ENCODE peak calls at places on chromosome 18, in nine cellular contexts. C is epithelial cell of esophagus; L is sigmoid colon; S is pancreas; N is astrocyte; D is tibial artery; J is cardiac muscle cell; V is CD8-positive, alpha-beta T cell; K is hepatocyte. Z is an unnamed sample.

GRCh38 chr18:26307161-26307773 is 81.0 kb downstream of the TAF4B start:
- DNase-seq in N (peak), L (no peak), D (no peak), C (peak), K (peak), S (no peak), J (peak), V (no peak), Z (peak)

GRCh38 chr18:13254971-13255927 is 36.7 kb downstream of the LDLRAD4 start:
- DNase-seq in J (no peak), N (no peak), L (no peak), V (no peak), K (no peak), C (no peak), S (no peak), D (peak), Z (no peak)

GRCh38 chr18:5297582-5297981 is 2.1 kb upstream of the ZBTB14 start:
- DNase-seq in N (no peak), S (no peak), D (no peak), L (no peak), K (no peak), V (no peak), C (no peak), J (no peak), Z (no peak)

GRCh38 chr18:75208055-75208835 is 694 bp downstream of the PTGR3 start:
- DNase-seq in S (peak), L (peak), D (peak), N (peak), C (peak), J (peak), K (peak), V (peak), Z (peak)

GRCh38 chr18:44290366-44290855 is 390.3 kb upstream of the SETBP1 start:
- DNase-seq in K (no peak), D (no peak), C (peak), V (no peak), L (no peak), J (no peak), S (no peak), N (peak), Z (no peak)

GRCh38 chr18:24249716-24250115 is 110.9 kb downstream of the CABYR start:
- DNase-seq in S (no peak), J (no peak), N (no peak), V (no peak), D (no peak), K (no peak), C (no peak), L (no peak), Z (no peak)

GRCh38 chr18:66534110-66534509 is 69.8 kb downstream of the CDH19 start:
- DNase-seq in K (no peak), J (no peak), S (no peak), L (no peak), V (no peak), N (no peak), D (no peak), C (no peak), Z (no peak)

GRCh38 chr18:3478262-3478978 is 28.4 kb downstream of the TGIF1 start:
- DNase-seq in S (no peak), C (peak), J (peak), D (no peak), V (no peak), L (no peak), K (no peak), N (no peak), Z (peak)

GRCh38 chr18:31977270-31977872 is 34.4 kb upstream of the TRAPPC8 start:
- DNase-seq in L (no peak), K (peak), N (peak), D (no peak), V (peak), J (peak), S (peak), C (peak), Z (peak)

GRCh38 chr18:67145586-67146292 is 370.8 kb downstream of the DSEL start:
- DNase-seq in L (no peak), D (no peak), J (no peak), C (no peak), N (no peak), S (no peak), V (no peak), K (peak), Z (no peak)

GRCh38 chr18:46720521-46720920 is 36.3 kb downstream of the ST8SIA5 start:
- DNase-seq in L (no peak), K (no peak), J (no peak), N (no peak), C (no peak), D (no peak), S (no peak), V (no peak), Z (no peak)
- H3K4me3 ChIP-seq in L (no peak), K (no peak), J (no peak), N (no peak), C (no peak), D (no peak), S (no peak), V (no peak), Z (no peak)

GRCh38 chr18:29191263-29191662 is 1014.3 kb upstream of the CDH2 start:
- DNase-seq in K (no peak), J (peak), C (peak), D (no peak), L (no peak), V (no peak), S (no peak), N (peak), Z (peak)
- TF ChIP-seq CTCF in K (peak), J (peak), C (peak), D (no peak), L (no peak), V (no peak), S (no peak), N (peak), Z (peak)

DNA sequence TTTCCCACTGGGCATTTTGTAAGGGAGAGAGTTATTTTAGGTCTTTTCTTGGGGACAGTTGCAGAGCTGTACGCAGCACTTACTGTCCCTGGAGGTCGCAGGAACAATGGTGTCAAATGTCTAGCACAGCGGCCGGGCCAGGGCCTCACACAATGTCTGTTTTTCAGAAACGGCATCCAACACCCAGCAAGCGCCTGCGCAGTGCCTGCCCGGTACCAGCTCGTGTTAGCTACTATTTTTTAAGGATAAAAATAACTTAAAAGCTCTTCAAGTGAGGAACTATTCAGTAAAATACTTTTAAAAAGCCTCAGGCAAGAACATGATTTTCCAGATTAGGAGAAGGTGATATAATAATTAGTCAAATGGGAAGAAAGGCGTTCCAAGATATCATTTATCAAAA is 90.0 kb downstream of the MBP start:
- DNase-seq in D (no peak), K (no peak), J (no peak), S (no peak), L (no peak), V (no peak), N (no peak), C (no peak), Z (no peak)
- H3K4me3 ChIP-seq in D (no peak), K (no peak), J (no peak), S (no peak), L (no peak), V (no peak), N (no peak), C (no peak), Z (no peak)

DNA sequence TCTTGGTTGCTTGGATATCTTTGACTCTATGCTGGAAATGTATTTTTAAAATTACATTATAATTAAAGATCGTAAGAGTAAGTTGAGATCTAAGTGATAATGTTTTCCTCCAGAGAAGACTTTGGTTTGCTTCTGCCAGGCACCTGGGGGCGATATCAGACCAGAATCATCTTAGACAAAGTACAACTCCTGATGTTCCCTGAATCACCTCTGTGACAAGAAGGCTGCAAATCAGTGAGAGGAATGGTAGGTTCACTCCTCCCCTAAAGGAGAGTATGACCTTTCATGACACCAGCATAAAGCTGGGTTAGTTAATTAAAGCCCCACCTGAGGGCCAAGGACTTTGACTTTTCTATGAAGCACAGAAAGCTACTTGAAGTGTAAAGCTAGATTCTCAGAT is 114.4 kb upstream of the DTNA start:
- DNase-seq in D (no peak), L (no peak), C (peak), J (peak), K (peak), V (no peak), S (no peak), N (peak), Z (peak)
- TF ChIP-seq CTCF in D (no peak), L (peak), C (peak), J (peak), K (peak), V (no peak), S (no peak), N (peak), Z (peak)

GRCh38 chr18:54531402-54532065 is 59.5 kb upstream of the DYNAP start:
- DNase-seq in J (no peak), N (no peak), C (peak), S (no peak), D (no peak), V (no peak), L (no peak), K (peak), Z (no peak)
- H3K4me3 ChIP-seq in J (no peak), N (no peak), C (no peak), S (no peak), D (no peak), V (no peak), L (no peak), K (no peak), Z (no peak)

GRCh38 chr18:74152906-74153305 is 4.6 kb downstream of the TIMM21 start:
- DNase-seq in K (no peak), D (no peak), L (no peak), J (no peak), C (no peak), S (no peak), N (no peak), V (no peak), Z (no peak)
- TF ChIP-seq CTCF in K (no peak), D (no peak), L (no peak), J (no peak), C (peak), S (no peak), N (no peak), V (no peak), Z (no peak)

GRCh38 chr18:61900504-61901281 is 7.9 kb upstream of the RNF152 start:
- DNase-seq in N (no peak), S (no peak), K (peak), C (no peak), J (no peak), L (no peak), D (no peak), V (no peak), Z (no peak)

GRCh38 chr18:61901334-61901986 is 8.7 kb upstream of the RNF152 start:
- DNase-seq in N (peak), K (peak), C (peak), L (no peak), D (peak), V (peak), J (peak), S (peak), Z (peak)

GRCh38 chr18:61896767-61897166 is 4.0 kb upstream of the RNF152 start:
- DNase-seq in D (peak), S (peak), L (peak), C (peak), V (no peak), K (peak), J (peak), N (peak), Z (peak)

GRCh38 chr18:61896118-61896517 is 3.3 kb upstream of the RNF152 start:
- DNase-seq in N (no peak), L (no peak), C (no peak), D (no peak), S (no peak), K (no peak), J (no peak), V (no peak), Z (no peak)

DNA sequence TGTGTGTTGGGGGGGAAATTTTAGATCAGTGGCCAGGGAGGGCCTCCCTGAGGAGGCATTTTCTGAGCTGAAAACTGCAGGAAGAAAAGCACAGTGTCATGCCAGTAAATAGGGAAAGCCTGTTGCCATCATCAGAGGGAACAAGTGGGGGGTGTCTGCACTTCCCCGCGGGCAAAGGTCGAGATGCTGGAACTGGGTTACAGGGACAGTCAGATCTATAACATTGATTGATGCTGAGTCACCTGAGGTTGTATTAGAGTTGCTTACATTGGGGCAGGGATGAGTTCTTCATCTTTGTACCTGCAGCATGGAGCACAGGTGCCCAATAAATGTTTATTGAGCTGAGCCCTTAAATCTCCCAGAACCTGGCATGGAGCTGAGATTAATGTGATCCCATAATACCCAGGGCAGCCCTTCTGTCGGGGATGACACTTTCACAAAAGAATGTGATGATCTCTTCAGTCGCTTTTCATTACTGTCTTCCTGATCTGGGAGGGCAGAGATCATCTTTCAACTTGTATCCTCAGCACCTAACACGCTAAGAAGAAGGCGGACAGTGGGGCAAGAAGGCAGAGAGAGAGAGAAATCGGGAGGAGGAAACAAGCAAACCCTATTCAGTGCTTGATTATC is 5.9 kb upstream of the RNF152 start:
- DNase-seq in N (no peak), K (peak), L (no peak), C (peak), V (no peak), S (no peak), J (no peak), D (no peak), Z (no peak)
- H3K4me3 ChIP-seq in N (no peak), K (no peak), L (no peak), C (no peak), V (no peak), S (no peak), J (no peak), D (no peak), Z (no peak)

DNA sequence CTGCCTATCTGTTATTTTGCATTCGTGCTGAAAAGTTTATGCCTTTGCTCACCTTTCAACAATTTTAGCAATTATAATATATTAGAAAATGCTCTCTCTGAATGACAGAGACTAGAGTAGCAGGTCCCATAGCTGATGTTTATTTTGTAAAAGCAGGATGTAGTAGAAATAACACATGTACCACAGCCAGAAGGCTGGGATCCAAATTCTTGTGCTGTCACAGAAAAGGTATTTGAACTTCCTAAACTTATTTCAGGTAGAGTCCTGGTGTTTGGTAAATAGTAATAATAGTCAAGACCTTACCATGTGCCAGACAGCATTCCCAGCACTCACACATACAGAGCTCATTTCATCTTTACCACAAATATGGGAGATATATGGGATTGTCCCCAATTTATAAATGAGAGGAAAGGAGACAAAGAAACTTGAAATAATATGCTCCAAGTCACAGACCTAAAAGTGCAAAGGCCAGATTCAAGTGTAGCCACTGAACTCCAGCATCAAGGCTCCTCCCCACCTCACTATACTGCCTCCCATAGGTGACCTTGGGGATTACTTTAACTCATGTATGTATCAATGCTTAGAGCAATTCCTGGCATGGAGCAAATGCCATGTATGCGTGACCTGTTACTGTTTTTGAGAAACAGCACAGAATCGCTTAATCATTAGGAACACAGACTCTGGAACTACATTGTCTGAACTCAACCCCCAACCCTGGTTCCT is 284.7 kb upstream of the RAB12 start:
- DNase-seq in L (no peak), D (no peak), S (no peak), K (no peak), N (no peak), J (no peak), V (no peak), C (no peak), Z (no peak)
- TF ChIP-seq CTCF in L (no peak), D (no peak), S (no peak), K (no peak), N (no peak), J (no peak), V (no peak), C (no peak), Z (no peak)

GRCh38 chr18:57429607-57430165 is 5.5 kb upstream of the ONECUT2 start:
- DNase-seq in S (no peak), C (no peak), L (no peak), K (no peak), D (no peak), N (no peak), V (no peak), J (no peak), Z (no peak)

GRCh38 chr18:57432118-57432517 is 3.1 kb upstream of the ONECUT2 start:
- DNase-seq in C (no peak), J (no peak), S (no peak), D (no peak), N (no peak), K (no peak), V (no peak), L (no peak), Z (no peak)

GRCh38 chr18:57431512-57432080 is 3.6 kb upstream of the ONECUT2 start:
- DNase-seq in C (no peak), V (no peak), L (no peak), N (no peak), S (no peak), D (no peak), J (no peak), K (no peak), Z (no peak)

GRCh38 chr18:57430983-57431382 is 4.2 kb upstream of the ONECUT2 start:
- DNase-seq in D (no peak), S (no peak), L (no peak), C (no peak), J (no peak), N (no peak), V (no peak), K (no peak), Z (no peak)

GRCh38 chr18:57430166-57430958 is 4.8 kb upstream of the ONECUT2 start:
- DNase-seq in S (no peak), L (no peak), C (no peak), K (no peak), N (no peak), J (no peak), V (no peak), D (no peak), Z (no peak)
- H3K4me3 ChIP-seq in S (no peak), L (no peak), C (no peak), K (no peak), N (no peak), J (no peak), V (no peak), D (no peak), Z (no peak)

DNA sequence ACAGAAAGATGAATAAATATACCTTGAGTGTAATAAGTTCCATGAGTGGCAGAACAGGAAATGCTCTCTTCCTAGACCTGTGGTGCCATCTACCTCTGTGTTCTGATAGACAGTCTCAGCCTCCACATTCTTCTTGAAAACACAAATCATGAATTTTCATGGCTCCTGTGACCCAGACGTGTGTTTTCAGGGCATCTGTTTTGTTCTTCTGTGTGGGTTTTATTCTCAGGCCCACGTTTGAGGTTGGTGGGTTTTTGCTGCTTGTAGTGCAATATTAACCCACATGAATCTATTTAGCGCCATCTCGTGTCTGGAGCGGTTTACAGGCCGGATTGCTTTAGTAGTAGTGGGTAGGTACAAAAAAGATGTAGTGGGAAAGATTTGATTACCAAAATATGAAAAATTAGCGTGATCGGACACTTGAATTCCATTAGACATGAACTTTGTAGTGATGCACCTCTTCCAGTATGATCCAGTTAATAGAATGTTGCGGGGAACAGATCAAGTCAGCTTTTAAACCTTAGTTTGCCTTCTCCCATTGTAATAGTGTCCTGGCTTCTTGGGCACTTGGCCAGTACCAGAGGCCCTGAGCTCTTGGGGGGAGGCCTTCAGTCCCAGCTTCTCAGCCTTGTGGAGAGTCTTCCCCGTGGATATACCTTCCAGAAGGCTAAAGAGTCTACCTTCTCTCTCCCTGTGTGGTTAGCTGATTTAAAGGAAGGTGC is 256.5 kb downstream of the TPGS2 start:
- DNase-seq in S (peak), D (no peak), C (peak), V (no peak), K (peak), J (peak), N (peak), L (no peak), Z (peak)
- TF ChIP-seq CTCF in S (peak), D (peak), C (peak), V (no peak), K (peak), J (peak), N (peak), L (no peak), Z (peak)

Z was measured in fibroblast of pulmonary artery.